ENCODE peak calls at places on chromosomes 12 and 14, in ten cellular contexts. Z is lower lobe of right lung; Q is A549; W is CD4-positive, alpha-beta memory T cell; N is breast epithelium; R is mesenchymal stem cell; A is vagina; H is naive thymus-derived CD4-positive, alpha-beta T cell; D is sigmoid colon; S is lung. L is an unnamed sample. For H3K4me1, the result is how much of the 10 kb centered on the place peaks cover.

GRCh38 chr12:48454675-48455074 is 17.7 kb upstream of the ANP32D start:
- DNase-seq in Z (no peak), Q (no peak), W (peak), N (no peak), R (peak), A (no peak), H (no peak), D (no peak), S (no peak), L (peak)

GRCh38 chr14:87443787-87444186 is 549.2 kb downstream of the GALC start:
- DNase-seq in Z (no peak), Q (no peak), W (no peak), N (no peak), R (peak), A (no peak), H (no peak), D (no peak), S (no peak), L (no peak)

GRCh38 chr14:81004575-81004974 is 49.2 kb downstream of the TSHR start:
- DNase-seq in Z (no peak), Q (no peak), W (no peak), N (no peak), R (no peak), A (no peak), H (no peak), D (no peak), S (no peak), L (no peak)

GRCh38 chr12:64968989-64969819 is 144.8 kb downstream of the TBC1D30 start:
- DNase-seq in Z (no peak), Q (peak), W (no peak), N (peak), R (peak), A (no peak), H (no peak), D (no peak), S (no peak), L (no peak)

GRCh38 chr14:82447586-82447985 is 913.9 kb upstream of the SEL1L start:
- DNase-seq in Z (no peak), Q (no peak), W (no peak), N (no peak), R (no peak), A (no peak), H (no peak), D (no peak), S (no peak), L (no peak)

GRCh38 chr14:64801046-64801445 is 78.7 kb downstream of the SPTB start:
- DNase-seq in Z (no peak), Q (no peak), W (no peak), N (no peak), R (no peak), A (no peak), H (no peak), D (no peak), S (no peak), L (no peak)

GRCh38 chr12:45121224-45121623 is 70.3 kb upstream of the DBX2 start:
- DNase-seq in Z (no peak), Q (no peak), W (no peak), N (no peak), R (no peak), A (no peak), H (no peak), D (no peak), S (no peak), L (peak)

GRCh38 chr14:23704890-23705289 is 68.7 kb downstream of the DHRS2 start:
- DNase-seq in Z (no peak), Q (no peak), W (no peak), N (no peak), R (peak), A (no peak), H (no peak), D (no peak), S (no peak), L (peak)

GRCh38 chr14:74737753-74738325 is 24.9 kb downstream of the FCF1 start:
- DNase-seq in Z (no peak), Q (no peak), W (no peak), N (no peak), R (peak), A (no peak), H (no peak), D (no peak), S (no peak), L (no peak)

GRCh38 chr12:46064548-46064947 is 74.2 kb upstream of the SCAF11 start:
- DNase-seq in Z (no peak), Q (no peak), W (no peak), N (no peak), R (no peak), A (no peak), H (no peak), D (no peak), S (no peak), L (no peak)

GRCh38 chr14:77151918-77152588 is 10.5 kb upstream of the ZDHHC22 start:
- DNase-seq in Z (no peak), Q (peak), W (peak), N (no peak), R (peak), A (no peak), H (no peak), D (no peak), S (no peak), L (peak)

GRCh38 chr12:88579572-88579940 is 715 bp downstream of the KITLG start:
- DNase-seq in Z (peak), Q (peak), W (no peak), N (no peak), R (peak), A (no peak), H (no peak), D (peak), S (peak), L (no peak)

GRCh38 chr12:104494137-104494815 is 37.5 kb downstream of the CHST11 start:
- DNase-seq in Z (peak), Q (no peak), W (peak), N (peak), R (no peak), A (no peak), H (peak), D (no peak), S (no peak), L (no peak)

GRCh38 chr14:68266998-68267397 is 447.4 kb downstream of the RAD51B start:
- DNase-seq in Z (no peak), Q (no peak), W (no peak), N (no peak), R (no peak), A (no peak), H (no peak), D (no peak), S (no peak), L (peak)

GRCh38 chr14:22691171-22691570 is 47.0 kb upstream of the OR6J1 start:
- DNase-seq in Z (no peak), Q (no peak), W (no peak), N (no peak), R (peak), A (no peak), H (no peak), D (no peak), S (no peak), L (no peak)

GRCh38 chr12:64450711-64451486 is 1.0 kb upstream of the TBK1 start:
- DNase-seq in Z (no peak), Q (no peak), W (no peak), N (no peak), R (peak), A (no peak), H (no peak), D (no peak), S (no peak), L (peak)

GRCh38 chr12:62629971-62630739 is 163.5 kb downstream of the MON2 start:
- DNase-seq in Z (no peak), Q (no peak), W (no peak), N (no peak), R (no peak), A (no peak), H (no peak), D (no peak), S (no peak), L (no peak)

GRCh38 chr12:85448548-85449139 is 168.6 kb downstream of the ALX1 start:
- DNase-seq in Z (no peak), Q (no peak), W (no peak), N (no peak), R (no peak), A (no peak), H (no peak), D (no peak), S (no peak), L (peak)

GRCh38 chr14:55221186-55221585 is 29.8 kb upstream of the DLGAP5 start:
- DNase-seq in Z (no peak), Q (no peak), W (no peak), N (no peak), R (peak), A (no peak), H (no peak), D (no peak), S (no peak), L (no peak)

GRCh38 chr12:52323416-52324067 is 2.3 kb upstream of the KRT83 start:
- DNase-seq in Z (no peak), Q (no peak), W (no peak), N (no peak), R (no peak), A (no peak), H (no peak), D (no peak), S (no peak), L (no peak)

GRCh38 chr14:55936691-55937090 is 181.5 kb upstream of the PELI2 start:
- DNase-seq in Z (no peak), Q (no peak), W (no peak), N (no peak), R (no peak), A (no peak), H (no peak), D (no peak), S (no peak), L (no peak)

GRCh38 chr12:129237881-129238280 is 384.6 kb downstream of the GLT1D1 start:
- DNase-seq in Z (no peak), Q (no peak), W (no peak), N (no peak), R (no peak), A (no peak), H (no peak), D (no peak), S (no peak), L (no peak)

GRCh38 chr14:103072595-103073366 is 11.2 kb upstream of the LBHD2 start:
- DNase-seq in Z (no peak), Q (peak), W (no peak), N (no peak), R (no peak), A (no peak), H (no peak), D (peak), S (no peak), L (no peak)

GRCh38 chr12:106446429-106447092 is 89.0 kb downstream of the POLR3B start:
- DNase-seq in Z (no peak), Q (no peak), W (no peak), N (no peak), R (no peak), A (no peak), H (no peak), D (no peak), S (no peak), L (no peak)

GRCh38 chr14:42335918-42336317 is 729.2 kb downstream of the LRFN5 start:
- DNase-seq in Z (no peak), Q (no peak), W (no peak), N (no peak), R (no peak), A (no peak), H (no peak), D (no peak), S (no peak), L (no peak)

GRCh38 chr14:77157716-77158115 is 16.1 kb upstream of the ZDHHC22 start:
- DNase-seq in Z (no peak), Q (no peak), W (no peak), N (no peak), R (no peak), A (no peak), H (no peak), D (no peak), S (no peak), L (no peak)

GRCh38 chr12:104458645-104459555 is 2.2 kb downstream of the CHST11 start:
- DNase-seq in Z (peak), Q (peak), W (no peak), N (no peak), R (peak), A (no peak), H (peak), D (no peak), S (no peak), L (no peak)

GRCh38 chr14:91424813-91425719 is 7.4 kb upstream of the CCDC88C start:
- DNase-seq in Z (no peak), Q (no peak), W (no peak), N (no peak), R (no peak), A (no peak), H (no peak), D (no peak), S (no peak), L (no peak)

GRCh38 chr14:91425720-91426032 is 8.1 kb upstream of the CCDC88C start:
- DNase-seq in Z (no peak), Q (no peak), W (no peak), N (no peak), R (no peak), A (no peak), H (no peak), D (no peak), S (no peak), L (peak)

GRCh38 chr14:91429385-91429784 is 11.8 kb upstream of the CCDC88C start:
- DNase-seq in Z (no peak), Q (no peak), W (no peak), N (no peak), R (no peak), A (no peak), H (no peak), D (no peak), S (no peak), L (no peak)
- H3K4me1 ChIP-seq in Z (under half), Q (under half), W (under half), N (under half), R (under half), A (under half), H (under half), D (under half), S (under half), L (under half)

GRCh38 chr14:69675877-69676416 is 64.6 kb downstream of the SUSD6 start:
- DNase-seq in Z (no peak), Q (no peak), W (no peak), N (no peak), R (no peak), A (no peak), H (no peak), D (no peak), S (no peak), L (no peak)

GRCh38 chr14:69683971-69684370 is 72.6 kb downstream of the SUSD6 start:
- DNase-seq in Z (no peak), Q (no peak), W (no peak), N (no peak), R (no peak), A (no peak), H (no peak), D (no peak), S (no peak), L (no peak)

GRCh38 chr14:69684461-69685183 is 73.2 kb downstream of the SUSD6 start:
- DNase-seq in Z (peak), Q (no peak), W (no peak), N (no peak), R (no peak), A (no peak), H (no peak), D (no peak), S (no peak), L (no peak)

GRCh38 chr14:69682607-69683263 is 71.3 kb downstream of the SUSD6 start:
- DNase-seq in Z (no peak), Q (no peak), W (no peak), N (peak), R (no peak), A (no peak), H (no peak), D (no peak), S (no peak), L (no peak)

DNA sequence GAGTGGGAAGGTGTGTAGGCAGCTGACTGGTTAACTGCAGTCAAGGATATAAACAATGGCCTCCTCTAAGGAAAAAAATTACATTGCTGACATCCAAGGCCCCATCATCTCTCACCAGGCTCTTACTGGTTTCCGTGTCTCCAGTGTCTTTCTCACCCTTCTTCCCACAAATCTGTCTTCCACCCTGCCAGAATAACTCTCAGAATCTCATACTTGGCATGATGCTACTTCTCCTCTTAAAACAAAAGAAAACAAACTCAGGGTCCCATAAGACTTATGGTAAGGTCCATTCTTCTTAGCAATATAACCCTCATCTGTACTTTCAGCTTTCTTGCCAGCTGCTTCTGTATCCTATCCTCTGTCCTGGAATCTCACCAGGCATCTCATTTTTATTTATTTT is 68.9 kb downstream of the SUSD6 start:
- DNase-seq in Z (no peak), Q (no peak), W (no peak), N (no peak), R (no peak), A (no peak), H (no peak), D (no peak), S (no peak), L (no peak)
- H3K4me1 ChIP-seq in Z (under half), Q (under half), W (half or more), N (under half), R (under half), A (under half), H (under half), D (half or more), S (under half), L (half or more)

GRCh38 chr14:100473249-100473648 is 114.0 kb downstream of the BEGAIN start:
- DNase-seq in Z (no peak), Q (no peak), W (no peak), N (no peak), R (no peak), A (no peak), H (no peak), D (no peak), S (no peak), L (no peak)
- H3K4me1 ChIP-seq in Z (under half), Q (under half), W (under half), N (under half), R (under half), A (under half), H (under half), D (under half), S (under half), L (under half)

GRCh38 chr12:122893208-122894151 is 2.4 kb downstream of the VPS37B start:
- DNase-seq in Z (peak), Q (no peak), W (no peak), N (no peak), R (no peak), A (no peak), H (no peak), D (no peak), S (no peak), L (no peak)

GRCh38 chr12:122889658-122890561 is 6.0 kb downstream of the VPS37B start:
- DNase-seq in Z (no peak), Q (no peak), W (no peak), N (no peak), R (no peak), A (no peak), H (no peak), D (no peak), S (no peak), L (no peak)

GRCh38 chr12:122894173-122895121 is 1.5 kb downstream of the VPS37B start:
- DNase-seq in Z (peak), Q (no peak), W (no peak), N (no peak), R (no peak), A (no peak), H (no peak), D (no peak), S (peak), L (no peak)

GRCh38 chr12:122895290-122895689 is 634 bp downstream of the VPS37B start:
- DNase-seq in Z (no peak), Q (no peak), W (no peak), N (no peak), R (no peak), A (no peak), H (no peak), D (no peak), S (no peak), L (no peak)

GRCh38 chr12:122891661-122892525 is 4.0 kb downstream of the VPS37B start:
- DNase-seq in Z (no peak), Q (no peak), W (no peak), N (no peak), R (peak), A (no peak), H (no peak), D (no peak), S (no peak), L (no peak)
- H3K4me1 ChIP-seq in Z (half or more), Q (half or more), W (half or more), N (under half), R (under half), A (half or more), H (half or more), D (half or more), S (under half), L (under half)

GRCh38 chr14:94005324-94005723 is 8.2 kb downstream of the CCDC197 start:
- DNase-seq in Z (no peak), Q (no peak), W (peak), N (no peak), R (no peak), A (no peak), H (no peak), D (no peak), S (no peak), L (peak)

GRCh38 chr14:94010625-94011024 is 13.5 kb downstream of the CCDC197 start:
- DNase-seq in Z (no peak), Q (no peak), W (no peak), N (no peak), R (no peak), A (no peak), H (no peak), D (no peak), S (no peak), L (no peak)

GRCh38 chr14:94009767-94010166 is 12.7 kb downstream of the CCDC197 start:
- DNase-seq in Z (no peak), Q (no peak), W (no peak), N (no peak), R (no peak), A (no peak), H (no peak), D (no peak), S (no peak), L (no peak)

GRCh38 chr14:94011795-94012194 is 14.3 kb upstream of the OTUB2 start:
- DNase-seq in Z (no peak), Q (no peak), W (peak), N (no peak), R (peak), A (no peak), H (no peak), D (no peak), S (no peak), L (peak)

GRCh38 chr14:94008234-94008633 is 11.1 kb downstream of the CCDC197 start:
- DNase-seq in Z (no peak), Q (no peak), W (peak), N (no peak), R (no peak), A (no peak), H (no peak), D (no peak), S (no peak), L (no peak)
- H3K4me1 ChIP-seq in Z (under half), Q (under half), W (half or more), N (under half), R (under half), A (under half), H (under half), D (under half), S (under half), L (under half)

GRCh38 chr14:89388853-89389252 is 28.2 kb downstream of the FOXN3 start:
- DNase-seq in Z (no peak), Q (no peak), W (no peak), N (no peak), R (no peak), A (no peak), H (no peak), D (peak), S (no peak), L (no peak)
- H3K4me1 ChIP-seq in Z (under half), Q (under half), W (under half), N (under half), R (under half), A (under half), H (under half), D (half or more), S (under half), L (half or more)